ENCODE peak calls at places on chromosomes 2 and 18, in ten cellular contexts. A is stomach; E is mesendoderm; G is WERI-Rb-1; R is H7; Q is adipocyte; L is AG04450; F is tibial nerve; I is effector memory CD4-positive, alpha-beta T cell; K is OCI-LY7. V is an unnamed sample.

GRCh38 chr18:8139971-8140406 is 469.2 kb upstream of the RAB12 start:
- DNase-seq in K (no peak), F (peak; percentile 49), A (no peak), L (no peak), G (no peak), R (no peak), I (no peak), E (no peak), Q (no peak), V (peak; percentile 28)

GRCh38 chr2:122643725-122644329 is 888.4 kb downstream of the TSN start:
- DNase-seq in R (no peak), G (no peak), K (no peak), L (no peak), F (no peak), A (no peak), I (no peak), Q (peak; percentile 0), E (no peak), V (peak; percentile 76)

GRCh38 chr18:70194227-70194890 is 11.1 kb downstream of the RTTN start:
- DNase-seq in I (no peak), G (no peak), K (no peak), R (no peak), L (no peak), E (no peak), Q (no peak), A (no peak), F (no peak), V (no peak)

GRCh38 chr2:239394346-239394945 is 6.4 kb downstream of the HDAC4 start:
- DNase-seq in I (no peak), E (no peak), F (peak; percentile 4), Q (no peak), L (no peak), K (no peak), G (no peak), A (no peak), R (peak; percentile 32), V (no peak)

GRCh38 chr2:234564719-234565118 is 67.8 kb upstream of the ARL4C start:
- DNase-seq in I (no peak), A (no peak), L (peak; percentile 49), G (no peak), K (no peak), Q (peak; percentile 70), E (no peak), F (no peak), R (no peak), V (peak; percentile 77)

GRCh38 chr2:85400951-85401805 is 9.0 kb downstream of the CAPG start:
- DNase-seq in I (no peak), Q (no peak), F (no peak), L (no peak), A (no peak), K (no peak), E (no peak), G (no peak), R (peak; percentile 21), V (no peak)

GRCh38 chr2:120434909-120435308 is 89.0 kb downstream of the INHBB start:
- DNase-seq in Q (no peak), A (no peak), R (peak; percentile 83), E (no peak), K (no peak), I (no peak), G (no peak), F (no peak), L (no peak), V (no peak)

GRCh38 chr2:168323456-168324058 is 76.2 kb upstream of the STK39 start:
- DNase-seq in Q (no peak), L (no peak), A (no peak), R (peak; percentile 21), G (no peak), F (no peak), E (no peak), I (no peak), K (no peak), V (no peak)

GRCh38 chr18:75133721-75134645 is 75.0 kb downstream of the PTGR3 start:
- DNase-seq in F (no peak), A (no peak), I (no peak), Q (no peak), L (no peak), G (peak; percentile 6), R (peak; percentile 40), K (no peak), E (no peak), V (no peak)

DNA sequence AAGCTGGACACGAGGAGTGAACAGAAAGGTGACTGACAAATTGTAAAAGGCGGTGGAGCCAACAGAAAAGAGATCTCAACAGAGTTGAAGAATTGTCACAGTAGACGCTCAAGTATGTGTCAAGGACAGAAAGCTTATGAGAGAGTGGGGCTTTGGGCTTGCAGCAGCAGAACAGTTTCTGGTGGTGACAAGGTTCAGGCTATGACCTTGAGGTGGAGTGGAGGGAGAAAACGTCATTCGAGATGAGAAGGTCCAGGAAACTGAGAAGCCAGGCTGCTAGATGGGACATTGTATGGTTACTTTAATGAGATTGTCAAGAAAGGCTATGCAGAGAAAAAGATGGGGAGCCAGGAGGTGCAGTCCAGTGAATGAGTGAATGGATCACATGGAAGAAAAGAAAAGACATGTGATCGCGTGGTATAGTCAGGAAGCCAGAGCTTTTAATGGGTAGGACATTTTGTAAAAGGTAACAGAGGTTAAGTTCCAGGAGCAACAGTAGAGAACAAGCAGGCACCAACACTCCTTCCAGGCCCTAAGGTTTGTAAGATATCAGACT is 91.1 kb upstream of the EPC2 start:
- DNase-seq in Q (no peak), G (no peak), L (no peak), A (no peak), K (no peak), F (no peak), R (no peak), E (no peak), I (no peak), V (no peak)
- H3K4me3 ChIP-seq in Q (peak overlapping the region; percentile 69), G (no peak overlapping the region), L (peak overlapping the region; percentile 57), A (no peak overlapping the region), K (peak overlapping the region; percentile 63), F (peak overlapping the region; percentile 38), R (no peak overlapping the region), E (no peak overlapping the region), I (peak overlapping the region; percentile 66), V (peak overlapping the region; percentile 44)

DNA sequence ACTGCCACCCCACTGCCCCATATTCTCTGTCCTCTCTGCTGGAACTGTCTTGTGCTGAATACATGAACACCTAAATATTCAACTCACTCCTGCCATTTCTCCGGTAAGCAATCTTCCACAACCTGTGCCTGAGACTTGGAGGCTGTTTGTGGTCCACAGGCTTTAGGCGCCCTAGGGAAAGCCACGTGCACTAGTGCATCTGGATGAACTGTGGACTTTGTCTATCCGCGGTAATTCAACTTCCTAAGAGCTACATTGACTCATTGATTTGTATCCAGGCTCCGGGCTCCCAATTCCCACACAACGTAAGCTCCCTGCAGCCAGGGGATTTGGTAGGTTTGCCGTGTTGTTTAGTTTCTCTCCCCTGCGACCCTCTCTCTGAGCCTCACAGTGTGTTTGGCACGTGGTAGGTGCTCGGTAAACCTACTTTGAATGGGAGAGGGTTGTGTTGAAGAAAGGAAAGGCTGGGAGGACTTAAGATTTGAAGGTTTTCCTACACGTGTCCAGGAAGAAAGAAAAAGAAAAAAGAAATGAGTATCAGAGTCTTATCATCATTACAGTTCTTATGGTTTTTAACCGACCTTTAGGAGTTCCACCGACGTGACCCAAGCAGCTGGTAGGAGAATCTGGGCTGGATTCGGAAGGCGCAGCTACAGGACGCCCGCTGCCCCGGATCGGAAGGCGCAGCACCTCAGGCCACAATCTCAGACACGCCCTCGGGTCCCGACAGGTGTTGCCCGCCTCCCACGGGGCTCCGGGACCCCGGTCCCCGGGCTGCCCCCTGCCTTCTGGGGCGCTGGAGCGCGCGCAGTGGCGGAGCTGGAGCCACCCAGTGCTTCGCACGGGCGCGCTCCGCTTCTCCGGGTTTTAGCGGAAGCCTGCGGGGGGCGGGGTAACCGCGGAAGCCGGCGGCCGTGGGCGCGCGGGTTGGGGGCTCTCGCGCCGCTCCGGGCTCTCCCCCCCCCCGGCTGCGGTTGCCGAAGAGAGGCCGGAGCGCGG is 718.4 kb downstream of the DPP10 start:
- DNase-seq in G (peak; percentile 92), K (no peak), E (peak; percentile 83), F (no peak), I (no peak), A (no peak), L (no peak), Q (no peak), R (no peak), V (no peak)
- H3K4me3 ChIP-seq in G (peak overlapping the region; percentile 60), K (no peak overlapping the region), E (peak overlapping the region; percentile 19), F (no peak overlapping the region), I (no peak overlapping the region), A (peak overlapping the region; percentile 38), L (no peak overlapping the region), Q (no peak overlapping the region), R (peak overlapping the region; percentile 74), V (no peak overlapping the region)

GRCh38 chr2:74419345-74419744 is 2.1 kb downstream of the C2orf81 start:
- DNase-seq in I (no peak), K (peak; percentile 28), R (no peak), G (no peak), E (no peak), L (no peak), A (no peak), F (no peak), Q (no peak), V (no peak)

GRCh38 chr2:74420006-74420405 is 1.4 kb downstream of the C2orf81 start:
- DNase-seq in E (no peak), R (no peak), I (no peak), Q (no peak), L (no peak), G (no peak), K (no peak), A (no peak), F (no peak), V (no peak)

GRCh38 chr2:74424139-74424992 is 2.8 kb downstream of the WDR54 start:
- DNase-seq in Q (no peak), R (peak; percentile 38), K (no peak), F (no peak), A (no peak), G (no peak), I (no peak), L (no peak), E (peak; percentile 64), V (no peak)

GRCh38 chr2:74423226-74424095 is 1.9 kb downstream of the WDR54 start:
- DNase-seq in G (no peak), I (no peak), R (peak; percentile 16), Q (no peak), K (no peak), L (no peak), A (no peak), E (no peak), F (no peak), V (no peak)

DNA sequence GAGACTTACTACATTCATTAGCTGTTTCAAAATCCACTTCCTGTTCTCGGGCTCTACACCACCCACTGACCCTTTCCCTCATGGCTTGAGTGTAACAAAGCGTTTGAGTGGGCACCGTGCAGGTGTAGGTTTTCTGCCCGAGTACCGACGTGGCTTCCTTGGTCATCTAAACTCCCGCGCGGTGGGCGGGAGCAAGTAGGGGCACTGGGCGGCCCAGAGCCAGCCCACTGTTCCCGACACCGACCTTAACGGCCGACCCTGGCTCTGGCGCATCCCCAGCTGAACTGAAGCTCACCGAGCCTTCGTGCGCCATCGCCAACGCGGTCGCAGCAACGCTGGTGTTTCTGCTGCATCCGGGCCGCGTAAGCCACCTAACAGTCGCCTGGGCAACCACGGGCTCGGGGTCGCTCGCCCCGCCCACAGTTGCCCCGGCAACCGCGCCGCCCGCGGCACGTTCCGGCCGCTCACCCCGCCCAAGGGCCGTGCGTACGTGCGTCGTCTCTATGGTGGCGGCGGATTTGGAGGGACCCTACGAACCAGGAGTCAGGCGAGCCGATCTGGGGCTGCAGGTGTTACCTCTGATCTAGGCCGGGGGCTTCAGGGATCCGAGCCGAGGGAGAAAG is at the start of the genes C2orf81 and WDR54:
- DNase-seq in K (peak; percentile 97), L (peak; percentile 30), R (peak; percentile 99), A (peak; percentile 89), I (peak; percentile 85), G (peak; percentile 96), F (peak; percentile 67), Q (peak; percentile 92), E (peak; percentile 94), V (peak; percentile 85)
- H3K4me3 ChIP-seq in K (peak within 1 kb of the TSS; percentile 82), L (peak within 1 kb of the TSS; percentile 69), R (peak within 1 kb of the TSS; percentile 92), A (peak within 1 kb of the TSS; percentile 64), I (peak within 1 kb of the TSS; percentile 75), G (peak within 1 kb of the TSS; percentile 88), F (peak within 1 kb of the TSS; percentile 54), Q (peak within 1 kb of the TSS; percentile 91), E (peak within 1 kb of the TSS; percentile 69), V (peak within 1 kb of the TSS; percentile 90)

GRCh38 chr18:1976484-1976883 is 594.8 kb downstream of the METTL4 start:
- DNase-seq in E (no peak), G (no peak), L (no peak), R (no peak), A (no peak), K (no peak), F (no peak), Q (no peak), I (no peak), V (no peak)
- H3K4me3 ChIP-seq in E (no peak overlapping the region), G (no peak overlapping the region), L (no peak overlapping the region), R (no peak overlapping the region), A (no peak overlapping the region), K (no peak overlapping the region), F (no peak overlapping the region), Q (no peak overlapping the region), I (no peak overlapping the region), V (no peak overlapping the region)

V was measured in AG10803.